ENCODE peak calls at places on chromosomes 12 and 14, in four cellular contexts. One of them, this sample, is unnamed.

GRCh38 chr14:99575043-99576023 is 28.7 kb downstream of the CCDC85C start:
- DNase-seq in K562: peak
- DNase-seq in GM12878: no peak
- DNase-seq in HEK293T: peak
- DNase-seq in this sample: peak

GRCh38 chr14:68191567-68192321 is 372.2 kb downstream of the RAD51B start:
- DNase-seq in HEK293T: peak
- DNase-seq in GM12878: no peak
- DNase-seq in K562: no peak
- DNase-seq in this sample: peak

GRCh38 chr14:101707285-101707842 is 54.1 kb upstream of the PPP2R5C start:
- DNase-seq in GM12878: peak
- DNase-seq in HEK293T: peak
- DNase-seq in K562: peak
- DNase-seq in this sample: peak

GRCh38 chr14:60931206-60931605 is 49.7 kb downstream of the TRMT5 start:
- DNase-seq in K562: no peak
- DNase-seq in GM12878: no peak
- DNase-seq in HEK293T: no peak
- DNase-seq in this sample: no peak

GRCh38 chr12:179885-180284 is 34.1 kb downstream of the SLC6A12 start:
- DNase-seq in GM12878: no peak
- DNase-seq in HEK293T: no peak
- DNase-seq in K562: no peak
- DNase-seq in this sample: no peak

GRCh38 chr12:52341066-52341580 is 19.9 kb upstream of the KRT83 start:
- DNase-seq in GM12878: no peak
- DNase-seq in K562: no peak
- DNase-seq in HEK293T: no peak
- DNase-seq in this sample: no peak

GRCh38 chr14:50792058-50792477 is 38.9 kb downstream of the NIN start:
- DNase-seq in GM12878: no peak
- DNase-seq in HEK293T: no peak
- DNase-seq in K562: no peak
- DNase-seq in this sample: no peak

GRCh38 chr12:51694146-51694545 is 103.1 kb downstream of the SCN8A start:
- DNase-seq in HEK293T: no peak
- DNase-seq in K562: no peak
- DNase-seq in GM12878: no peak
- DNase-seq in this sample: peak

GRCh38 chr14:101186544-101186943 is 283.0 kb upstream of the RTL1 start:
- DNase-seq in HEK293T: no peak
- DNase-seq in GM12878: no peak
- DNase-seq in K562: no peak
- DNase-seq in this sample: no peak

GRCh38 chr12:108047130-108047550 is 81.9 kb upstream of the WSCD2 start:
- DNase-seq in GM12878: no peak
- DNase-seq in K562: no peak
- DNase-seq in HEK293T: no peak
- DNase-seq in this sample: no peak

GRCh38 chr14:75138492-75138891 is 11.6 kb upstream of the NEK9 start:
- DNase-seq in GM12878: no peak
- DNase-seq in HEK293T: no peak
- DNase-seq in K562: no peak
- DNase-seq in this sample: no peak

GRCh38 chr12:81224626-81225025 is 146.7 kb downstream of the ACSS3 start:
- DNase-seq in K562: no peak
- DNase-seq in HEK293T: no peak
- DNase-seq in GM12878: no peak
- DNase-seq in this sample: no peak

GRCh38 chr12:40106202-40106533 is 287 bp upstream of the SLC2A13 start:
- DNase-seq in HEK293T: no peak
- DNase-seq in K562: no peak
- DNase-seq in GM12878: no peak
- DNase-seq in this sample: no peak

GRCh38 chr12:42557586-42558172 is 31.9 kb downstream of the PRICKLE1 start:
- DNase-seq in HEK293T: no peak
- DNase-seq in GM12878: no peak
- DNase-seq in K562: no peak
- DNase-seq in this sample: no peak

GRCh38 chr14:50037837-50038236 is 78.5 kb downstream of the VCPKMT start:
- DNase-seq in GM12878: no peak
- DNase-seq in K562: no peak
- DNase-seq in HEK293T: no peak
- DNase-seq in this sample: no peak

GRCh38 chr12:50745861-50746260 is 18.0 kb upstream of the ATF1 start:
- DNase-seq in GM12878: no peak
- DNase-seq in HEK293T: no peak
- DNase-seq in K562: no peak
- DNase-seq in this sample: no peak

GRCh38 chr12:77047341-77048202 is 17.8 kb downstream of the E2F7 start:
- DNase-seq in HEK293T: no peak
- DNase-seq in K562: no peak
- DNase-seq in GM12878: no peak
- DNase-seq in this sample: no peak

GRCh38 chr12:89203144-89203543 is 149.2 kb downstream of the DUSP6 start:
- DNase-seq in K562: no peak
- DNase-seq in GM12878: no peak
- DNase-seq in HEK293T: no peak
- DNase-seq in this sample: no peak
- TF ChIP-seq FOXK2 in K562: no peak
- TF ChIP-seq FOXK2 in GM12878: no peak
- TF ChIP-seq FOXK2 in HEK293T: no peak
- TF ChIP-seq FOXK2 in this sample: no peak

GRCh38 chr12:68344126-68344525 is 12.0 kb upstream of the MDM1 start:
- DNase-seq in GM12878: no peak
- DNase-seq in K562: no peak
- DNase-seq in HEK293T: no peak
- DNase-seq in this sample: peak
- TF ChIP-seq FOXK2 in GM12878: no peak
- TF ChIP-seq FOXK2 in K562: no peak
- TF ChIP-seq FOXK2 in HEK293T: no peak
- TF ChIP-seq FOXK2 in this sample: peak

GRCh38 chr12:32688786-32689185 is 9.7 kb downstream of the DNM1L start:
- DNase-seq in GM12878: no peak
- DNase-seq in K562: no peak
- DNase-seq in HEK293T: no peak
- DNase-seq in this sample: no peak
- TF ChIP-seq FOXK2 in GM12878: no peak
- TF ChIP-seq FOXK2 in K562: no peak
- TF ChIP-seq FOXK2 in HEK293T: no peak
- TF ChIP-seq FOXK2 in this sample: no peak

DNA sequence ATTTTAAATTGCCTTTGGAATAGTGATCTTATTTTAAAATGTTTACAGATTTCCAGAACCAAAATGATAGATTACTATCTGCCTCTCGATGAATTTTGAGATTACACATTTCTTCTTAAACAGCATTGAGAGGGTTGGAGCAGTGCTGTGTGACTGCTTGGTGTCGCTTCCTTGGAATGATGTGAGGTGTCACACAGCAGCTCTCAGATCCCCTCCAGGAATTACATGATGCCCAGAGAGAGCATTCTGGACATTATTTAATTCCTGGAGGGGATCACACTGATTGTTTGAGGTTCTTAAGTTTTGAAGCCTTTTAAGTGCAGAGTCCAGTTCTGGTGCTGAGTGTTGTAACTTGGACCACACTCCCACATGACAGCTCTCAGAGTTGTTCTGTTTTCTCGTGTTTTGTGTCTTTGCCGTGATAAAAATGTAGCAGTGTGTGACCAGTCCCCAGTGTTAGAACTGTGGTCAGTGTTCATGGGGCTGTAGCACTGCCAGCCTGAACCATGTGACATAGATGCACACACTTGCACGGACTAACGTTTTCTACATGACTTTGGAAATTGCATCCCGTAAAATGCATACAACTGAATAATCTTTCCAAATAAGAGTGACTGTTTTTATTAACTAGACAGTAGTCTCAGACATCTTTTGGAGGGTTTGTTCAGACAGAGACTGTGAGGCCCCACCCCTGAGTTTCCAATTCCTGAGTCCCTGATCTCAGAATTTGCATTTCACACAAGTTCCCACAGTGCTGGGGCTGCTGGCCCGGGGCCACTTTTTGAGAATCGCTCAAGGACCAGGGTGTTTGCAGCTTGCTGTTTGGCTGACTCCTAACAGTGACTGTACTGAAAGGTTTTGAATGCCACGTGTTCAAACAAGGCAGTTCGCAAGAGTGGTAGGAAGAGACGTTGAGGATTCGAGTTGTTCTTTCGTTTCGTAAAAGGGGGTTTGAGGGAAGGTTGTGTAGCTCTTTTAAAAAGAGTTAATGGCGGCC is 26.0 kb downstream of the XRCC3 start:
- DNase-seq in K562: no peak
- DNase-seq in HEK293T: no peak
- DNase-seq in GM12878: peak
- DNase-seq in this sample: no peak
- TF ChIP-seq FOXK2 in K562: no peak
- TF ChIP-seq FOXK2 in HEK293T: no peak
- TF ChIP-seq FOXK2 in GM12878: peak
- TF ChIP-seq FOXK2 in this sample: no peak

DNA sequence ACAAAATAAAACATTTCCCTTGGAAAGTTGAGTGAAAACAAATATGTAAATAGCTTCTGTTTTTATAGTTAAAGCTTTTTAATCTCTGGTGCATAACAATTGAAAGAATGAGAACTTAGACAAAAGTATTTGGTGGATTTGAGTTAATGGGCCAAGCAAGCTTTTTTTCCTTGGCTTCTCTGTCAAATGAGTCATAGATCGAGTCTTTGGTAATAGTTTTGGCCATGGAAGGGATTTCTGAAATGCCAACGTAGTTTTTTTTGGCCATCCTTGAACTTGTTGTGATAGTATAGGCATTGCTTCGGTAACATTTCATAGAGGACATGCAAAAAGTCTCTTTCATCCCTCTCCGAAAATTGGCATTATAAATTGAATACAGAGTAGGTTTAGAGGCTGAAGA is 34.9 kb downstream of the GPR19 start:
- DNase-seq in GM12878: no peak
- DNase-seq in HEK293T: no peak
- DNase-seq in K562: no peak
- DNase-seq in this sample: no peak
- TF ChIP-seq FOXK2 in GM12878: no peak
- TF ChIP-seq FOXK2 in HEK293T: no peak
- TF ChIP-seq FOXK2 in K562: no peak
- TF ChIP-seq FOXK2 in this sample: no peak

This sample was measured in HepG2.